ENCODE peak calls at places on chromosomes 7 and 10, in six cellular contexts. S is stomach, K is tibial nerve, Q is suprapubic skin, W is thoracic aorta, I is esophagus squamous epithelium. J is an unnamed sample.

GRCh38 chr10:78162867-78163266 is 129.2 kb downstream of the RPS24 start:
- DNase-seq in W (no peak), S (no peak), I (no peak), Q (no peak), K (no peak), J (no peak)

GRCh38 chr7:41576176-41576575 is 126.7 kb downstream of the INHBA start:
- DNase-seq in Q (no peak), S (no peak), K (no peak), W (no peak), I (no peak), J (no peak)

GRCh38 chr10:86139066-86139657 is 227.4 kb downstream of the GRID1 start:
- DNase-seq in Q (no peak), W (no peak), K (no peak), S (no peak), I (no peak), J (no peak)

GRCh38 chr7:101093907-101094306 is 8.6 kb downstream of the TRIM56 start:
- DNase-seq in I (no peak), S (no peak), Q (no peak), W (no peak), K (no peak), J (no peak)

GRCh38 chr10:91653214-91653875 is 20.5 kb upstream of the PPP1R3C start:
- DNase-seq in K (no peak), W (no peak), S (no peak), I (no peak), Q (no peak), J (no peak)

GRCh38 chr7:47806701-47807103 is 141.6 kb downstream of the PKD1L1 start:
- DNase-seq in K (peak; percentile 77), I (no peak), S (no peak), W (no peak), Q (no peak), J (peak; percentile 40)

GRCh38 chr10:30750971-30751677 is 121.6 kb upstream of the LYZL2 start:
- DNase-seq in K (no peak), I (no peak), Q (no peak), W (no peak), S (no peak), J (no peak)

GRCh38 chr10:132099701-132100481 is 34.1 kb downstream of the JAKMIP3 start:
- DNase-seq in Q (no peak), K (no peak), I (no peak), S (peak; percentile 13), W (no peak), J (peak; percentile 58)

GRCh38 chr10:79102056-79102874 is 33.5 kb downstream of the ZMIZ1 start:
- DNase-seq in K (peak; percentile 61), S (peak; percentile 65), W (peak; percentile 28), I (no peak), Q (no peak), J (no peak)

GRCh38 chr10:70589762-70590662 is 12.5 kb downstream of the PRF1 start:
- DNase-seq in S (peak; percentile 25), W (no peak), I (no peak), Q (no peak), K (no peak), J (no peak)

DNA sequence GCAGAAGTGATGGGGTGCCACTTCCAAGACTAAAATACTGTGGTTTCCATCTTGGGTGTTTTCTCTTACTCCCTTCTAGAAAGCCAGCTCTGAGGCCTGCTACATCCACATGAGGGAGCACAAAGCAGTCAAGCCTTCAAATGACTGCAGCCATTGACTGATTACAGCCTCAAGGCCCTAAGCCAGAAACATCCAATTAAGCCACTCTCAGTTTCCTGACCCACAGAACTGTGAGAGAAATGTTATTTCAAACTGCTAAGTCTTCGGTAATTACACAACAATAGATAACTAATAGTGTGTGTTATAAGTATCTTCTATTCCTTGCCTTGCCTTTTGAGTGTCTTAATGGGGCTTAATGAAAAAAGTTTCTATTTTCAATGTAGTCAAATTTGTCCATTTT is 24.8 kb downstream of the BRAF start:
- DNase-seq in Q (no peak), I (no peak), W (no peak), K (no peak), S (no peak), J (no peak)
- TF ChIP-seq CTCF in Q (no peak), I (no peak), W (no peak), K (no peak), S (no peak), J (no peak)

DNA sequence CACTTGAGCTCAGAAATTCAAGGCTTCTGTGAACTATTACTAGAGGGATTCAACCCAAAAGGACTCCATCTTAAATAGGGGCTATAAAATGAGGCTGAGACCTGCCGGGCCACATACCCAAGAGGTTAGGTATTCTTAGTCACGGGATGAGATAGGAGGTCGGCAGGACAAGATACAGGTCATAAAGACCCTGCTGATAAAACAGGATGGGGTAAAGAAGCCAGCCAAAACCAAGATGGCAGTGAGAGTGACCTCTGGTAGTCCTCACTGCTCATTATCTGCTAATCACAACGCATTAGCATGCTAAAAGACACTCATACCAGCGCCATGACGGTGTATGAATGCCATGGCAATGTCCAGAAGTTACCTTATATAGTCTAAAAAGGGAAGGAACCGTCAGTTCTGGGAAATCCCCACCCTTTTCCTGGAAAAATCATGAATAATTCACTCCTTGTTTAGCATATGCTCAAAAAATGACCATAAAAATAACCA is 101.2 kb upstream of the TRIM24 start:
- DNase-seq in Q (no peak), I (no peak), S (no peak), W (no peak), K (no peak), J (no peak)
- H3K4me1 ChIP-seq in Q (no peaks in the 10 kb centered on the region), I (no peaks in the 10 kb centered on the region), S (no peaks in the 10 kb centered on the region), W (no peaks in the 10 kb centered on the region), K (no peaks in the 10 kb centered on the region), J (no peaks in the 10 kb centered on the region)

GRCh38 chr7:156559001-156559400 is 81.6 kb upstream of the RNF32 start:
- DNase-seq in Q (no peak), S (no peak), K (no peak), W (no peak), I (no peak), J (no peak)

GRCh38 chr7:156556083-156556482 is 84.5 kb upstream of the RNF32 start:
- DNase-seq in Q (no peak), W (no peak), I (no peak), K (no peak), S (no peak), J (no peak)

GRCh38 chr7:156558198-156558597 is 82.4 kb upstream of the RNF32 start:
- DNase-seq in S (no peak), I (no peak), Q (no peak), W (no peak), K (no peak), J (no peak)

GRCh38 chr7:156560696-156561210 is 79.8 kb upstream of the RNF32 start:
- DNase-seq in I (no peak), W (no peak), K (no peak), S (no peak), Q (no peak), J (no peak)

DNA sequence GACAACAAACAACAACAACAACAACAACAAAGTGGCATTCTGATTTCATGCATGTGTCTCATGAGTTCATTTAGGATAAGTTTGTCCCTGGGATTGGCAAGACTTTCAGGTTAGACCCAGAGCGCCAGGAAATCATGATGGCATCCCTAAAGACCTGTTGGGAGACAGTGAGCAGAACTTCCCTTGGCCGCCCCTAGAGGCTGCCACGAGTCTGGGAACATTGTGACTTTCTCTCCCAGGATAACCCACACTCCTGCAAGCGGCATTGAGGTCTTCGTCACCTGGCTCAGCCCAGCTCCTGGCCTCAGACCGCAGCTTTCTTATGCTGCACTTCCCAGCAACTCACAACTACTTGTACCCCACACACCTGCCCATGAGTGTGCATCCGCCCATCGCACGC is 80.5 kb upstream of the RNF32 start:
- DNase-seq in Q (no peak), I (no peak), W (no peak), K (no peak), S (no peak), J (no peak)
- TF ChIP-seq CTCF in Q (no peak), I (no peak), W (no peak), K (no peak), S (no peak), J (no peak)

GRCh38 chr7:26198781-26199169 is 1.8 kb downstream of the HNRNPA2B1 start:
- DNase-seq in K (no peak), I (no peak), S (no peak), Q (no peak), W (no peak), J (no peak)

GRCh38 chr7:26196305-26196704 is 4.2 kb downstream of the HNRNPA2B1 start:
- DNase-seq in I (no peak), Q (no peak), W (no peak), S (no peak), K (no peak), J (no peak)

GRCh38 chr7:26195867-26196266 is 4.7 kb downstream of the HNRNPA2B1 start:
- DNase-seq in Q (no peak), W (no peak), K (no peak), S (no peak), I (no peak), J (no peak)

GRCh38 chr7:26198133-26198780 is 2.3 kb downstream of the HNRNPA2B1 start:
- DNase-seq in S (no peak), W (no peak), I (no peak), K (peak; percentile 80), Q (no peak), J (no peak)

GRCh38 chr7:26197153-26198115 is 3.1 kb downstream of the HNRNPA2B1 start:
- DNase-seq in W (no peak), K (no peak), Q (no peak), S (no peak), I (no peak), J (no peak)
- H3K4me1 ChIP-seq in W (peaks cover 54% of the 10 kb centered on the region), K (peaks cover 51% of the 10 kb centered on the region), Q (peaks cover 54% of the 10 kb centered on the region), S (peaks cover 55% of the 10 kb centered on the region), I (peaks cover 50% of the 10 kb centered on the region), J (peaks cover 53% of the 10 kb centered on the region)

GRCh38 chr7:74709880-74710671 is 52.6 kb downstream of the GTF2I start:
- DNase-seq in Q (no peak), W (no peak), K (no peak), I (no peak), S (no peak), J (no peak)
- TF ChIP-seq CTCF in Q (no peak), W (no peak), K (no peak), I (no peak), S (no peak), J (no peak)

GRCh38 chr7:27605689-27606269 is 56.9 kb downstream of the HIBADH start:
- DNase-seq in K (peak; percentile 6), I (no peak), S (no peak), Q (no peak), W (no peak), J (no peak)

GRCh38 chr7:27605283-27605682 is 57.4 kb downstream of the HIBADH start:
- DNase-seq in S (no peak), I (no peak), Q (no peak), W (no peak), K (no peak), J (no peak)

GRCh38 chr7:27602766-27603165 is 59.9 kb downstream of the HIBADH start:
- DNase-seq in I (no peak), W (no peak), K (no peak), S (no peak), Q (no peak), J (no peak)

GRCh38 chr7:27601217-27601616 is 61.5 kb downstream of the HIBADH start:
- DNase-seq in W (no peak), K (no peak), Q (no peak), I (no peak), S (no peak), J (no peak)

GRCh38 chr7:27603813-27604212 is 58.9 kb downstream of the HIBADH start:
- DNase-seq in I (no peak), W (no peak), S (no peak), Q (no peak), K (no peak), J (no peak)
- H3K4me1 ChIP-seq in I (no peaks in the 10 kb centered on the region), W (no peaks in the 10 kb centered on the region), S (peaks cover 3% of the 10 kb centered on the region), Q (no peaks in the 10 kb centered on the region), K (no peaks in the 10 kb centered on the region), J (no peaks in the 10 kb centered on the region)

J was measured in left lung.